ENCODE peak calls at places on chromosomes 5 and 9, in six cellular contexts. M, Y, T, G, R and O are unnamed samples.

GRCh38 chr5:9401786-9402472 is 143.9 kb downstream of the SEMA5A start:
- DNase-seq in M (no peak), Y (peak; percentile 57), T (no peak), G (no peak), R (peak; percentile 11), O (peak; percentile 50)

GRCh38 chr5:14959443-14960119 is 88.0 kb upstream of the ANKH start:
- DNase-seq in M (no peak), Y (no peak), T (no peak), G (no peak), R (peak; percentile 92), O (no peak)

GRCh38 chr9:68653141-68653595 is 51.9 kb upstream of the PIP5K1B start:
- DNase-seq in M (no peak), Y (no peak), T (no peak), G (no peak), R (no peak), O (no peak)

GRCh38 chr5:151055336-151055735 is 25.5 kb downstream of the TNIP1 start:
- DNase-seq in M (no peak), Y (no peak), T (no peak), G (no peak), R (no peak), O (no peak)

GRCh38 chr5:57157191-57157590 is 16.7 kb upstream of the GPBP1 start:
- DNase-seq in M (no peak), Y (no peak), T (no peak), G (no peak), R (peak; percentile 34), O (peak; percentile 72)

GRCh38 chr9:19408316-19408692 is 505 bp upstream of the ACER2 start:
- DNase-seq in M (no peak), Y (no peak), T (no peak), G (no peak), R (no peak), O (no peak)

GRCh38 chr5:142960309-142960696 is 190.1 kb downstream of the ARHGAP26 start:
- DNase-seq in M (no peak), Y (peak; percentile 86), T (no peak), G (no peak), R (peak; percentile 89), O (peak; percentile 72)

GRCh38 chr5:8576178-8576577 is 707.2 kb downstream of the MTRR start:
- DNase-seq in M (no peak), Y (no peak), T (no peak), G (no peak), R (no peak), O (no peak)

GRCh38 chr9:18396102-18396728 is 77.7 kb upstream of the ADAMTSL1 start:
- DNase-seq in M (no peak), Y (peak; percentile 18), T (no peak), G (no peak), R (no peak), O (no peak)

GRCh38 chr9:36191290-36191645 is 547 bp downstream of the CLTA start:
- DNase-seq in M (no peak), Y (no peak), T (no peak), G (no peak), R (peak; percentile 51), O (peak; percentile 45)

GRCh38 chr5:179568731-179569130 is 18.4 kb downstream of the RUFY1 start:
- DNase-seq in M (no peak), Y (peak; percentile 50), T (no peak), G (no peak), R (no peak), O (peak; percentile 66)

GRCh38 chr9:127463891-127464290 is 12.6 kb downstream of the LRSAM1 start:
- DNase-seq in M (no peak), Y (peak; percentile 76), T (no peak), G (no peak), R (no peak), O (peak; percentile 40)

GRCh38 chr9:2545881-2546490 is 75.6 kb upstream of the VLDLR start:
- DNase-seq in M (no peak), Y (no peak), T (no peak), G (no peak), R (no peak), O (peak; percentile 25)

GRCh38 chr5:123119334-123119986 is 30.4 kb downstream of the PRDM6 start:
- DNase-seq in M (no peak), Y (peak; percentile 74), T (peak; percentile 92), G (peak; percentile 68), R (peak; percentile 69), O (peak; percentile 58)

GRCh38 chr5:128201065-128201926 is 117.7 kb downstream of the SLC12A2 start:
- DNase-seq in M (peak; percentile 64), Y (peak; percentile 50), T (peak; percentile 86), G (peak; percentile 97), R (peak; percentile 95), O (peak; percentile 51)

GRCh38 chr9:128818839-128819715 is 777 bp downstream of the ENDOG start:
- DNase-seq in M (no peak), Y (no peak), T (peak; percentile 54), G (peak; percentile 81), R (peak; percentile 39), O (peak; percentile 8)

GRCh38 chr5:61020415-61020814 is 75.4 kb downstream of the NDUFAF2 start:
- DNase-seq in M (no peak), Y (peak; percentile 38), T (no peak), G (no peak), R (no peak), O (peak; percentile 35)

GRCh38 chr5:138632900-138633489 is 57.8 kb upstream of the HSPA9 start:
- DNase-seq in M (peak; percentile 82), Y (peak; percentile 75), T (peak; percentile 94), G (peak; percentile 75), R (peak; percentile 84), O (peak; percentile 79)

GRCh38 chr5:152177626-152178349 is 227.3 kb downstream of the NMUR2 start:
- DNase-seq in M (no peak), Y (no peak), T (no peak), G (no peak), R (peak; percentile 96), O (no peak)

DNA sequence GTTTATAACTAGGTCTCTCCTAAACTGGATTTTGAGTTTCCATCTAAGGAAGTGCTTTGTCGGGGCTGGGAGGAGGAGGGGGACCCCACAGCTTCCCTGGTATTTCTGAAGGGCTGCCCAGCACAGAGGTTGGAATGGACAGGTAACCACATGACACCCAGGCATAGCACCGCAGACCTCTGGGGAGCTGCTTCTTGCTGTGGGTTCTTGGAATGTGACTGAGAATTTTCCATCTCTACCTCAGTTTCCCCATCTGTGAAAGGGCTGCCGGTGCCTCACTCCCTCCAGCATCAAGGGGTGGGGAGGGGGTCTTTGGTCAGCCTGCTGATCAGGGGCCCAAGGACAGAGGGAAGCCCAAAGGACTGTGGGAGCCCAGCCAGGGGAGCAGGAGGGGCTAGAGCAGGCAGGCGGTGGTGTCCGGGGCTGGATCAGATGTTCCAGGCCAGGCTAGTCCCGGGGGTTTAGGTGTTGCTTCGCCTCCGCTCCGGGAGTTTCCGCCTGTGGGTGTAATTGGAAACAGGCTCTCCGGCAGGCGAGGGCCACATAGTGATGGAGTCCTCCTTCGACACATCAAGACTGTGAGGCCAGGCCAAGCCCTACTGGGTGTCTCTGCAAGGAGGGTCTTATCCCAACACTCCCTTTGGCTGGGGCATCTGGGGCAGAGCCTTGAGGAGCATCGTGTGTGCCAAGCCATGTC is 3.3 kb downstream of the OLFML2A start:
- DNase-seq in M (no peak), Y (no peak), T (no peak), G (peak; percentile 47), R (no peak), O (no peak)
- H2AK5ac ChIP-seq in M (peak overlapping the region; percentile 72), Y (peak overlapping the region; percentile 96), T (no peak overlapping the region), G (peak overlapping the region; percentile 70), R (peak overlapping the region; percentile 53), O (peak overlapping the region; percentile 52)

DNA sequence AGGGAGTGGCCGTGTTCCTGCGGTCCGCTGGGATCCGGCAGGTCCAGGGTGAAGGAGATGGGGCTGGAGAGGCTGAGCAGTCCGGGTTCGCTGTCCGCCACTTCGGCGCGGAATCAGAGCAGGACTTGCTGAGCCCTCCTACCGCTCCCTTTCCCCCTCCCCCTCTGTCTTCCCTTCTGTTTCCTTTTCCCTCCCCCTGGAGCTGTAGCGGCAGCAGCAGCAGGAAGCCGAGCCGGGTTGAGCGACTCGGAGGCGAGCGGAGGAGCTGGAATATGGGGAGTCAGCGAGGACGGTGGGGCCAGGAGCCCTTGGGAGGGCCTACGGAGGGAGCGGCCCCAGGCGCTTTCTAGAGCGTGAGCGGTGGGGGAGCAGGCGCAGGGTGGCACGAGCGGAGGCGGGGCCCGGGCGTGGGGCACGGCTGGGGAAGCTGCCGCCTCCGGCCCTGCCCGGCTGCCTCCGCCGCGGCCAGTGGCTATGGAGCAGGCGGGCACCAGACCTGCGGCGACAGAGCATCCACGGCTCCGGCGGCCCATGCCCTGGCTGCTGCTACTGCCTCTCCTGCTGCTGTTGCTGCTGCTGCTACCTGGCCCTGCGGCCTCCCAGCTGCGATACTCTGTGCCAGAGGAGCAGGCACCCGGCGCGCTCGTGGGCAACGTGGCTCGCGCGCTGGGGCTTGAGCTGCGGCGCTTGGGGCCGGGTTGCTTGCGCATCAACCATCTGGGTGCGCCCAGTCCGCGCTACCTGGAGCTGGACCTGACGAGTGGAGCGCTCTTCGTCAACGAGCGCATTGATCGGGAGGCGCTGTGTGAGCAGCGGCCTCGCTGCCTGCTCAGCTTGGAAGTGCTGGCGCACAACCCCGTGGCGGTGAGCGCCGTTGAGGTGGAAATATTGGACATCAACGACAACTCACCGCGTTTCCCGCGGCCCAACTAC is at the start of gene PCDHAC2:
- DNase-seq in M (peak; percentile 51), Y (no peak), T (peak; percentile 83), G (peak; percentile 83), R (no peak), O (peak; percentile 73)
- H3K9ac ChIP-seq in M (peak within 1 kb of the TSS; percentile 88), Y (no peak within 1 kb of the TSS), T (peak within 1 kb of the TSS; percentile 44), G (peak within 1 kb of the TSS; percentile 73), R (peak within 1 kb of the TSS; percentile 2), O (peak within 1 kb of the TSS; percentile 15)

GRCh38 chr5:164052536-164053090 is 547.2 kb downstream of the MAT2B start:
- DNase-seq in M (no peak), Y (peak; percentile 87), T (no peak), G (no peak), R (no peak), O (peak; percentile 49)

GRCh38 chr5:164054461-164054860 is 549.0 kb downstream of the MAT2B start:
- DNase-seq in M (no peak), Y (peak; percentile 50), T (no peak), G (no peak), R (no peak), O (no peak)

GRCh38 chr5:164048527-164048926 is 543.1 kb downstream of the MAT2B start:
- DNase-seq in M (no peak), Y (peak; percentile 44), T (no peak), G (no peak), R (no peak), O (peak; percentile 21)

GRCh38 chr5:164053123-164053522 is 547.7 kb downstream of the MAT2B start:
- DNase-seq in M (no peak), Y (peak; percentile 2), T (no peak), G (no peak), R (no peak), O (peak; percentile 9)

GRCh38 chr5:164051745-164052144 is 546.3 kb downstream of the MAT2B start:
- DNase-seq in M (no peak), Y (peak; percentile 64), T (no peak), G (no peak), R (peak; percentile 46), O (peak; percentile 3)
- H3K14ac ChIP-seq in M (no peak overlapping the region), Y (no peak overlapping the region), T (no peak overlapping the region), G (no peak overlapping the region), R (no peak overlapping the region), O (no peak overlapping the region)

GRCh38 chr5:124922255-124922975 is 176.0 kb upstream of the ZNF608 start:
- DNase-seq in M (no peak), Y (no peak), T (no peak), G (no peak), R (no peak), O (peak; percentile 39)
- H2AK5ac ChIP-seq in M (no peak overlapping the region), Y (no peak overlapping the region), T (no peak overlapping the region), G (no peak overlapping the region), R (no peak overlapping the region), O (no peak overlapping the region)